ENCODE peak calls at places on chromosomes 16 and 17, in nine cellular contexts. W, A, J, M, B, V, R, U and G are unnamed samples.

GRCh38 chr16:12582696-12583095 is 221.0 kb downstream of the CPPED1 start:
- DNase-seq in W (no peak), A (no peak), J (no peak), M (no peak), B (no peak), V (no peak), R (no peak), U (no peak), G (no peak)

GRCh38 chr17:78133971-78134898 is 3.7 kb downstream of the TMC8 start:
- DNase-seq in W (peak), A (peak), J (no peak), M (no peak), B (peak), V (peak), R (peak), U (no peak), G (peak)

GRCh38 chr17:61448042-61448441 is 4.2 kb upstream of the TBX4 start:
- DNase-seq in W (no peak), A (no peak), J (no peak), M (no peak), B (no peak), V (no peak), R (no peak), U (no peak), G (no peak)

GRCh38 chr16:56769674-56770073 is 39.7 kb downstream of the NUP93 start:
- DNase-seq in W (no peak), A (no peak), J (no peak), M (no peak), B (no peak), V (no peak), R (no peak), U (no peak), G (no peak)

GRCh38 chr17:7644768-7645167 is 6.0 kb upstream of the ATP1B2 start:
- DNase-seq in W (no peak), A (no peak), J (no peak), M (no peak), B (peak), V (no peak), R (peak), U (no peak), G (no peak)

GRCh38 chr16:54934536-54935410 is 4.1 kb downstream of the IRX5 start:
- DNase-seq in W (no peak), A (no peak), J (no peak), M (no peak), B (no peak), V (no peak), R (peak), U (no peak), G (no peak)

GRCh38 chr16:7221157-7221556 is 111.5 kb upstream of the RBFOX1 start:
- DNase-seq in W (no peak), A (no peak), J (no peak), M (no peak), B (no peak), V (no peak), R (no peak), U (no peak), G (no peak)

GRCh38 chr17:35890774-35891155 is 10.6 kb upstream of the CCL5 start:
- DNase-seq in W (peak), A (no peak), J (no peak), M (no peak), B (no peak), V (no peak), R (peak), U (no peak), G (no peak)

GRCh38 chr16:27522173-27522707 is 27.5 kb downstream of the GTF3C1 start:
- DNase-seq in W (no peak), A (no peak), J (no peak), M (no peak), B (no peak), V (no peak), R (no peak), U (no peak), G (no peak)